ENCODE peak calls at places on chromosome 6, in six cellular contexts. T is natural killer cell, X is heart left ventricle, M is mesothelial cell of epicardium, G is hepatocyte, F is cardiac muscle cell. D is an unnamed sample.

GRCh38 chr6:90463359-90463758 is 123.5 kb downstream of the MAP3K7 start:
- DNase-seq in T (no peak), X (no peak), M (no peak), G (no peak), F (no peak), D (no peak)

GRCh38 chr6:7236312-7237209 is 76.4 kb downstream of the SSR1 start:
- DNase-seq in T (no peak), X (no peak), M (no peak), G (no peak), F (no peak), D (no peak)

GRCh38 chr6:104699598-104700329 is 160.0 kb downstream of the HACE1 start:
- DNase-seq in T (no peak), X (no peak), M (no peak), G (no peak), F (peak), D (no peak)

GRCh38 chr6:126040826-126041225 is 54.5 kb downstream of the TRMT11 start:
- DNase-seq in T (no peak), X (no peak), M (no peak), G (peak), F (no peak), D (no peak)

GRCh38 chr6:144730088-144730640 is 445.0 kb downstream of the UTRN start:
- DNase-seq in T (no peak), X (no peak), M (no peak), G (no peak), F (no peak), D (no peak)

GRCh38 chr6:159110013-159110412 is 59.2 kb upstream of the FNDC1 start:
- DNase-seq in T (no peak), X (no peak), M (no peak), G (peak), F (peak), D (no peak)

GRCh38 chr6:70221025-70221714 is 81.7 kb downstream of the COL9A1 start:
- DNase-seq in T (no peak), X (no peak), M (no peak), G (peak), F (peak), D (no peak)

GRCh38 chr6:11552390-11552789 is 14.8 kb downstream of the TMEM170B start:
- DNase-seq in T (no peak), X (no peak), M (no peak), G (no peak), F (no peak), D (no peak)

GRCh38 chr6:12718025-12718424 is 1.5 kb downstream of the PHACTR1 start:
- DNase-seq in T (no peak), X (no peak), M (no peak), G (peak), F (no peak), D (no peak)

GRCh38 chr6:108083349-108083748 is 8.8 kb upstream of the OSTM1 start:
- DNase-seq in T (no peak), X (no peak), M (no peak), G (no peak), F (no peak), D (no peak)

GRCh38 chr6:108406943-108407342 is 112.1 kb downstream of the AFG1L start:
- DNase-seq in T (no peak), X (no peak), M (no peak), G (peak), F (no peak), D (no peak)

GRCh38 chr6:137297887-137298286 is 78.7 kb upstream of the IFNGR1 start:
- DNase-seq in T (no peak), X (peak), M (no peak), G (no peak), F (peak), D (no peak)

GRCh38 chr6:68724054-68724453 is 89.0 kb downstream of the ADGRB3 start:
- DNase-seq in T (no peak), X (no peak), M (no peak), G (no peak), F (peak), D (no peak)

GRCh38 chr6:136173519-136174507 is 76.3 kb downstream of the MTFR2 start:
- DNase-seq in T (no peak), X (peak), M (no peak), G (peak), F (no peak), D (no peak)

GRCh38 chr6:101011165-101011564 is 130.0 kb upstream of the ASCC3 start:
- DNase-seq in T (no peak), X (no peak), M (no peak), G (no peak), F (no peak), D (no peak)

GRCh38 chr6:154995241-154996162 is at the start of gene TIAM2:
- DNase-seq in T (no peak), X (peak), M (peak), G (peak), F (peak), D (peak)

GRCh38 chr6:81753709-81754678 is 1.5 kb upstream of the TENT5A start:
- DNase-seq in T (peak), X (peak), M (peak), G (peak), F (peak), D (peak)

GRCh38 chr6:22785036-22785435 is 215.7 kb downstream of the HDGFL1 start:
- DNase-seq in T (no peak), X (no peak), M (no peak), G (peak), F (peak), D (no peak)

GRCh38 chr6:163415620-163416379 is 1.3 kb downstream of the QKI start:
- DNase-seq in T (peak), X (peak), M (no peak), G (peak), F (peak), D (peak)

GRCh38 chr6:20137288-20137687 is 75.0 kb downstream of the MBOAT1 start:
- DNase-seq in T (no peak), X (no peak), M (no peak), G (no peak), F (no peak), D (no peak)

GRCh38 chr6:164021589-164022290 is 607.2 kb downstream of the QKI start:
- DNase-seq in T (no peak), X (no peak), M (no peak), G (no peak), F (no peak), D (no peak)

GRCh38 chr6:43995137-43995536 is 132.1 kb downstream of the MRPL14 start:
- DNase-seq in T (no peak), X (no peak), M (no peak), G (no peak), F (no peak), D (no peak)

GRCh38 chr6:107768044-107768443 is 56.1 kb downstream of the SCML4 start:
- DNase-seq in T (no peak), X (no peak), M (no peak), G (no peak), F (no peak), D (no peak)

GRCh38 chr6:106522557-106522956 is 106.7 kb downstream of the RTN4IP1 start:
- DNase-seq in T (no peak), X (no peak), M (no peak), G (no peak), F (no peak), D (no peak)

GRCh38 chr6:153215242-153215641 is 84.2 kb upstream of the RGS17 start:
- DNase-seq in T (no peak), X (no peak), M (no peak), G (no peak), F (no peak), D (no peak)

GRCh38 chr6:41658551-41659069 is 20.3 kb downstream of the MDFI start:
- DNase-seq in T (no peak), X (no peak), M (no peak), G (no peak), F (no peak), D (no peak)

GRCh38 chr6:114194362-114195343 is 148.2 kb downstream of the HS3ST5 start:
- DNase-seq in T (no peak), X (peak), M (no peak), G (peak), F (peak), D (no peak)

GRCh38 chr6:27303613-27304272 is 8.3 kb downstream of the POM121L2 start:
- DNase-seq in T (no peak), X (no peak), M (no peak), G (no peak), F (no peak), D (no peak)

GRCh38 chr6:36180126-36180525 is 16.4 kb upstream of the BRPF3 start:
- DNase-seq in T (no peak), X (no peak), M (no peak), G (no peak), F (no peak), D (no peak)

GRCh38 chr6:125904871-125905270 is 51.7 kb upstream of the HINT3 start:
- DNase-seq in T (no peak), X (no peak), M (no peak), G (no peak), F (no peak), D (no peak)

GRCh38 chr6:43058511-43058910 is 723 bp downstream of the MRPL2 start:
- DNase-seq in T (no peak), X (no peak), M (no peak), G (no peak), F (no peak), D (no peak)

DNA sequence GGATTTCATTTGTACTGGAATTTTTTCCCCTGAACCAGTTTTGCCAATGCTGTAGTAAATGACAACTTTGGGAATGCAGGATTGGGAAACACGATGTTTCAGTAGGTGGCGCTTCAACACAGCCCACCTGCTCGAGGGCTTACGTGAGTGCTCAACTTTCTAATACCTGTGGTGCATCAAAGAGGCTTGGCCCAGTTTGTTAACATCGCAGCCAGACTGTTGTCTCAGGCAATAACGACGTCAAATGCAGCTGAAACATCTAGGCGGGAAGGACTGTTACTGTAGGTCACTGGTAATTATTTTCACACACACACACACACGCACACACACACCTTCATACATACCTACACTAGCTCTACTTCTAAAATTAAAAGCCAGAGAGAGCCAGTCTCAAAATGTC is 815.5 kb upstream of the SLC35B3 start:
- DNase-seq in T (no peak), X (no peak), M (peak), G (peak), F (peak), D (no peak)
- TF ChIP-seq CTCF in T (no peak), X (no peak), M (peak), G (peak), F (peak), D (no peak)

DNA sequence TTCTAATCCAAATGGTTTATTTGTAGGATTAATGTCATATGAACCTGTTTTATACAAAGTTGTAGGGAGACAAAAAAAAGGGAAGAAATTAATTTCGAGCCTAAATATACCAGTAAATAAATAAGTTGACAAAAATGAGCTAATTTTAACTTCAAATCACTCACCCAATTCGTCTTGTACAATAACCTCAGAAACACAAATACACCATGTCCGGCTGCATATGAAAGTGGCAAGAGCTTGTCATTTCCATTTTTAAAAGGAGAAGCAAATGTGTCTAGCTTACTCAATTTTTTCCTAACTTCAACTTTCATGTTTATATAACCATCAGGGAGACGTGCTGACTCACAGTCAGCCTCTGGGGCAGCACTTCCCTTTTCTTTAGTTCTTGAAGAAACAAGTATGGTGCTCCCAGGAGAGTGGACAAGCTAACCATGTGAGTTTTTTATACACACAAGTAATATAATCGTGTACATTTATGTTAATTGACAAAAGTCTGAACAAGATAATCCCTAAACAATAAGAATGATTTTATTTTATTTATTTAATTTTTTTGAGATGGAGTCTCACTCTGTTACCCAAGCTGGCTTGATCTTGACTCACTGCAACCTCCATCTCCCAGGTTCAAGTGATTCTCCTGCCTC is 55.5 kb upstream of the SGK1 start:
- DNase-seq in T (no peak), X (peak), M (no peak), G (peak), F (no peak), D (no peak)
- TF ChIP-seq CTCF in T (no peak), X (no peak), M (no peak), G (no peak), F (no peak), D (no peak)

GRCh38 chr6:88761237-88762031 is 202.0 kb downstream of the RNGTT start:
- DNase-seq in T (no peak), X (no peak), M (no peak), G (no peak), F (no peak), D (no peak)
- TF ChIP-seq CTCF in T (no peak), X (no peak), M (no peak), G (no peak), F (no peak), D (no peak)

GRCh38 chr6:134318396-134319281 is 727 bp upstream of the SGK1 start:
- DNase-seq in T (no peak), X (no peak), M (no peak), G (no peak), F (no peak), D (no peak)
- TF ChIP-seq CTCF in T (no peak), X (no peak), M (no peak), G (no peak), F (no peak), D (no peak)

DNA sequence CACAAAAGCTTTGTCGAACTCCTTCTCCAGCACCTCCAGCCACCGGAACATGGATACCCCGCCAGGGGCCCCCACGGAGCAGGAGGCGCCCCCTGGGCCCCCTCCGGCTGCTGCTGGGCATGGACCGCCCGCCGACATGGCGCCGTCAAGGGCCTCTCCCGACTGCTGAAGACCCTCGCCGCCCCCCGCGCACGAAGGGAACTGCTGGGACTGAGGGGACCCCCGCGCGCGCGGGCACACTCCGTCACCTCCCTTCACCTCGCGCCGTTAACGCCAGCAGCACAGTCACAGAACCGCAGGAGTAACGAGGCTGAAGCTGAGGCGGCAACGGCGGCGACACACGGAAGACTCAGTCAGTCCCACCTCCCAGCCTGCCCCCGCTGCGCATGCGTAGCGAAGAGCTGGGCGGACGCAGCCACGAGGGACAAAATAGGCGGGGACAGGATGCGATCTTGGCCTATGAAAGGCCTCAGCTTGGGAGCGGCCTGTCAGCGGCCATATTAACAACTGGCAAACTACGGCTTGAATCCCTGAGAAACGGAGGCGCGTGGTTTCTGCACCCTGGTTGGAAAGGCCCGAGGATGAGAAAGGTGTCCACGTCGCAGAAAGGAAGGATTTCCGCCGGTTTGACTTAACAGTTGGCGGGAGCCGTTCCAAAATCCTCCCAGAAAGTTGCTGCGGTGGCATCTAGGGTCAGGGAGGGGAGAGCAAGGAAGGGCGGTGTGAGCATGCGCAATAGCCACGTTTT is at the start of gene GOPC:
- DNase-seq in T (peak), X (peak), M (peak), G (peak), F (peak), D (peak)
- TF ChIP-seq CTCF in T (peak), X (no peak), M (no peak), G (peak), F (peak), D (no peak)

GRCh38 chr6:17093692-17094091 is 8.2 kb upstream of the STMND1 start:
- DNase-seq in T (no peak), X (no peak), M (no peak), G (no peak), F (peak), D (no peak)
- TF ChIP-seq CTCF in T (no peak), X (no peak), M (no peak), G (peak), F (no peak), D (no peak)

GRCh38 chr6:25107218-25107617 is 171.5 kb upstream of the RIPOR2 start:
- DNase-seq in T (no peak), X (no peak), M (no peak), G (no peak), F (no peak), D (no peak)
- TF ChIP-seq CTCF in T (no peak), X (no peak), M (no peak), G (no peak), F (no peak), D (no peak)

D was measured in activated B cell treated with CpG ODN at 0.5 μM for 24 hours.